ENCODE peak calls at places on chromosomes 5 and 9, in ten cellular contexts. One of them, this sample, is unnamed. For H3K4me1, the result is how much of the 10 kb centered on the place peaks cover.

GRCh38 chr9:4741365-4742031 is 496 bp upstream of the AK3 start:
- DNase-seq in transverse colon: peak
- DNase-seq in upper lobe of left lung: peak
- DNase-seq in tibial nerve: no peak
- DNase-seq in A549: no peak
- DNase-seq in heart left ventricle: peak
- DNase-seq in gastrocnemius medialis: peak
- DNase-seq in GM12878: no peak
- DNase-seq in body of pancreas: peak
- DNase-seq in HCT116: no peak
- DNase-seq in this sample: no peak

GRCh38 chr5:74196233-74196632 is 444.3 kb downstream of the ENC1 start:
- DNase-seq in transverse colon: no peak
- DNase-seq in upper lobe of left lung: no peak
- DNase-seq in tibial nerve: no peak
- DNase-seq in A549: no peak
- DNase-seq in heart left ventricle: no peak
- DNase-seq in gastrocnemius medialis: no peak
- DNase-seq in GM12878: peak
- DNase-seq in body of pancreas: no peak
- DNase-seq in HCT116: no peak
- DNase-seq in this sample: no peak

GRCh38 chr5:12214631-12215030 is 310.4 kb upstream of the CTNND2 start:
- DNase-seq in transverse colon: no peak
- DNase-seq in upper lobe of left lung: no peak
- DNase-seq in tibial nerve: no peak
- DNase-seq in A549: no peak
- DNase-seq in heart left ventricle: no peak
- DNase-seq in gastrocnemius medialis: no peak
- DNase-seq in GM12878: no peak
- DNase-seq in body of pancreas: no peak
- DNase-seq in HCT116: no peak
- DNase-seq in this sample: no peak

GRCh38 chr9:106707291-106707690 is 155.7 kb upstream of the ZNF462 start:
- DNase-seq in transverse colon: no peak
- DNase-seq in upper lobe of left lung: no peak
- DNase-seq in tibial nerve: no peak
- DNase-seq in A549: no peak
- DNase-seq in heart left ventricle: no peak
- DNase-seq in gastrocnemius medialis: no peak
- DNase-seq in GM12878: no peak
- DNase-seq in body of pancreas: no peak
- DNase-seq in HCT116: no peak
- DNase-seq in this sample: no peak

GRCh38 chr5:119435436-119436132 is 16.7 kb upstream of the HSD17B4 start:
- DNase-seq in transverse colon: peak
- DNase-seq in upper lobe of left lung: peak
- DNase-seq in tibial nerve: peak
- DNase-seq in A549: peak
- DNase-seq in heart left ventricle: peak
- DNase-seq in gastrocnemius medialis: peak
- DNase-seq in GM12878: peak
- DNase-seq in body of pancreas: peak
- DNase-seq in HCT116: no peak
- DNase-seq in this sample: no peak

GRCh38 chr5:83721878-83722779 is 1.5 kb upstream of the HAPLN1 start:
- DNase-seq in transverse colon: peak
- DNase-seq in upper lobe of left lung: peak
- DNase-seq in tibial nerve: peak
- DNase-seq in A549: peak
- DNase-seq in heart left ventricle: peak
- DNase-seq in gastrocnemius medialis: no peak
- DNase-seq in GM12878: no peak
- DNase-seq in body of pancreas: peak
- DNase-seq in HCT116: peak
- DNase-seq in this sample: no peak

GRCh38 chr5:153623906-153624765 is 133.7 kb downstream of the GRIA1 start:
- DNase-seq in transverse colon: no peak
- DNase-seq in upper lobe of left lung: no peak
- DNase-seq in tibial nerve: no peak
- DNase-seq in A549: no peak
- DNase-seq in heart left ventricle: no peak
- DNase-seq in gastrocnemius medialis: no peak
- DNase-seq in GM12878: no peak
- DNase-seq in body of pancreas: no peak
- DNase-seq in HCT116: no peak
- DNase-seq in this sample: no peak

GRCh38 chr9:77464591-77465125 is 183.5 kb downstream of the GNA14 start:
- DNase-seq in transverse colon: no peak
- DNase-seq in upper lobe of left lung: no peak
- DNase-seq in tibial nerve: no peak
- DNase-seq in A549: no peak
- DNase-seq in heart left ventricle: no peak
- DNase-seq in gastrocnemius medialis: no peak
- DNase-seq in GM12878: no peak
- DNase-seq in body of pancreas: no peak
- DNase-seq in HCT116: no peak
- DNase-seq in this sample: no peak

GRCh38 chr9:4048441-4048840 is 251.4 kb downstream of the GLIS3 start:
- DNase-seq in transverse colon: no peak
- DNase-seq in upper lobe of left lung: no peak
- DNase-seq in tibial nerve: no peak
- DNase-seq in A549: peak
- DNase-seq in heart left ventricle: no peak
- DNase-seq in gastrocnemius medialis: no peak
- DNase-seq in GM12878: no peak
- DNase-seq in body of pancreas: no peak
- DNase-seq in HCT116: no peak
- DNase-seq in this sample: no peak

GRCh38 chr9:6214903-6215302 is 704 bp upstream of the IL33 start:
- DNase-seq in transverse colon: no peak
- DNase-seq in upper lobe of left lung: no peak
- DNase-seq in tibial nerve: no peak
- DNase-seq in A549: no peak
- DNase-seq in heart left ventricle: no peak
- DNase-seq in gastrocnemius medialis: no peak
- DNase-seq in GM12878: no peak
- DNase-seq in body of pancreas: no peak
- DNase-seq in HCT116: no peak
- DNase-seq in this sample: no peak

GRCh38 chr5:81425569-81425968 is 31.6 kb upstream of the ACOT12 start:
- DNase-seq in transverse colon: no peak
- DNase-seq in upper lobe of left lung: no peak
- DNase-seq in tibial nerve: no peak
- DNase-seq in A549: peak
- DNase-seq in heart left ventricle: no peak
- DNase-seq in gastrocnemius medialis: no peak
- DNase-seq in GM12878: no peak
- DNase-seq in body of pancreas: no peak
- DNase-seq in HCT116: peak
- DNase-seq in this sample: no peak

GRCh38 chr5:55692509-55692908 is 19.6 kb downstream of the SLC38A9 start:
- DNase-seq in transverse colon: no peak
- DNase-seq in upper lobe of left lung: no peak
- DNase-seq in tibial nerve: no peak
- DNase-seq in A549: no peak
- DNase-seq in heart left ventricle: no peak
- DNase-seq in gastrocnemius medialis: no peak
- DNase-seq in GM12878: no peak
- DNase-seq in body of pancreas: no peak
- DNase-seq in HCT116: no peak
- DNase-seq in this sample: no peak

GRCh38 chr9:36039121-36039520 is 2.4 kb downstream of the RECK start:
- DNase-seq in transverse colon: no peak
- DNase-seq in upper lobe of left lung: no peak
- DNase-seq in tibial nerve: no peak
- DNase-seq in A549: no peak
- DNase-seq in heart left ventricle: no peak
- DNase-seq in gastrocnemius medialis: no peak
- DNase-seq in GM12878: no peak
- DNase-seq in body of pancreas: no peak
- DNase-seq in HCT116: no peak
- DNase-seq in this sample: no peak

GRCh38 chr9:36036253-36036779 is 397 bp upstream of the RECK start:
- DNase-seq in transverse colon: no peak
- DNase-seq in upper lobe of left lung: no peak
- DNase-seq in tibial nerve: no peak
- DNase-seq in A549: no peak
- DNase-seq in heart left ventricle: no peak
- DNase-seq in gastrocnemius medialis: no peak
- DNase-seq in GM12878: no peak
- DNase-seq in body of pancreas: no peak
- DNase-seq in HCT116: no peak
- DNase-seq in this sample: no peak

GRCh38 chr9:36037580-36038169 is 962 bp downstream of the RECK start:
- DNase-seq in transverse colon: no peak
- DNase-seq in upper lobe of left lung: no peak
- DNase-seq in tibial nerve: no peak
- DNase-seq in A549: peak
- DNase-seq in heart left ventricle: no peak
- DNase-seq in gastrocnemius medialis: no peak
- DNase-seq in GM12878: no peak
- DNase-seq in body of pancreas: no peak
- DNase-seq in HCT116: no peak
- DNase-seq in this sample: no peak

GRCh38 chr9:36034911-36035490 is 1.7 kb upstream of the RECK start:
- DNase-seq in transverse colon: no peak
- DNase-seq in upper lobe of left lung: no peak
- DNase-seq in tibial nerve: no peak
- DNase-seq in A549: no peak
- DNase-seq in heart left ventricle: no peak
- DNase-seq in gastrocnemius medialis: no peak
- DNase-seq in GM12878: no peak
- DNase-seq in body of pancreas: no peak
- DNase-seq in HCT116: no peak
- DNase-seq in this sample: no peak

DNA sequence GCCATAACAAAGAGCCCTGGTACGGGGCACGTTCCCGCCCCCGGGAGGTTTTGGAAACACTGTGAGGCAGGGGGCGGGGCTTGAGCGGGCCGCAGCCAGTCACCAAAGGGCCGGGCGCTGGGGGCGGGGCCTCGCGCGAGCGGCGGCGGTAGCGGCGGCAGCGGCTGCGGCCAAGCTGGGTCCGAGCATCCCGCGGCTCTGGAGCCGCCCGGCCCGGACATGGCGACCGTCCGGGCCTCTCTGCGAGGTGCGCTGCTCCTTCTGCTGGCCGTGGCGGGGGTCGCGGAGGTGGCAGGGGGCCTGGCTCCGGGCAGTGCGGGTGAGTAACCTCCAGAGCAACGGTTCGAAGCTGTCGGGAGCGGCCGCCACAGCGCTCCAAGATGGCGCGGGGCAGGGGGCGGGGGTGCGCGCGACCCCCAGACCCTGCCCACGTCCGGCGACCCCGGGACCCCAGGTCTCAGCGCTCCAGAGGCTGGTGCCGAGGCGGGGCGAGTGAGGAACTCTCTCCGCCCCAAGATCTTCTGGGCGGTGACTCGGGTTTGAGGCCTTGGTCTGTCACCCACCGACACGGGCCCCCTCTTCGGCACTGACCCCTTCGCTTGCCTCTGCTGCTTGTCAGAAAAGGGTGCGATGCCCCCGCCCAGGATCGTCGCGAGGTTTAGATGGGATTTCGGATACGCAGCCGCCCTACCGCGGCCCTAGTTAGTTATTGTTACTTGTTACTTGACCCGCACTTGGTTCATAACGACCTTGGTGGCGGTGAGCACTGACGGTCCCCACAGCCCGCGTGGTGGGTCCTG is at the start of gene RECK:
- DNase-seq in transverse colon: peak
- DNase-seq in upper lobe of left lung: peak
- DNase-seq in tibial nerve: peak
- DNase-seq in A549: peak
- DNase-seq in heart left ventricle: peak
- DNase-seq in gastrocnemius medialis: peak
- DNase-seq in GM12878: no peak
- DNase-seq in body of pancreas: peak
- DNase-seq in HCT116: peak
- DNase-seq in this sample: peak
- H3K4me1 ChIP-seq in transverse colon: under half
- H3K4me1 ChIP-seq in upper lobe of left lung: under half
- H3K4me1 ChIP-seq in tibial nerve: under half
- H3K4me1 ChIP-seq in A549: under half
- H3K4me1 ChIP-seq in heart left ventricle: under half
- H3K4me1 ChIP-seq in gastrocnemius medialis: under half
- H3K4me1 ChIP-seq in GM12878: under half
- H3K4me1 ChIP-seq in body of pancreas: under half
- H3K4me1 ChIP-seq in HCT116: under half
- H3K4me1 ChIP-seq in this sample: under half

DNA sequence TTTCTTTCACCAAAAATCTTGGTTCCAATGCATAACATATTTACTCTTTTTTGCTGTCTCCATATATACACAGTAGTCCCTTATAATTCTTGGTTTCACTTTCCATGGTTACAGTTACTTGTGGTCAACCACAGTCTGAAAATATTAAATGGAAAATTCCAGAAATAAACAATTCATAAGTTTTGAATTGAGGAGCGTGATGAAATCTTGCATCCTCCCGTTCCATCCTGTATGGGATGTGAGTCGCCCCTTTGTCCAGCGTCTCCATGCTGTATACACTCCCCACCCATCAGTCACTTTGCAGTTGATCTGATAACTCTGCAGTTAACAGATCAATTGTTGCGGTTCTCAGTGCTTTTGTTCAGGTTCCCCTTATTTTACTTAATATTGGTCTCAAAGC is 11.5 kb upstream of the FAF2 start:
- DNase-seq in transverse colon: no peak
- DNase-seq in upper lobe of left lung: no peak
- DNase-seq in tibial nerve: no peak
- DNase-seq in A549: no peak
- DNase-seq in heart left ventricle: no peak
- DNase-seq in gastrocnemius medialis: no peak
- DNase-seq in GM12878: no peak
- DNase-seq in body of pancreas: no peak
- DNase-seq in HCT116: no peak
- DNase-seq in this sample: no peak
- H3K4me3 ChIP-seq in transverse colon: no peak
- H3K4me3 ChIP-seq in upper lobe of left lung: no peak
- H3K4me3 ChIP-seq in tibial nerve: no peak
- H3K4me3 ChIP-seq in A549: no peak
- H3K4me3 ChIP-seq in heart left ventricle: no peak
- H3K4me3 ChIP-seq in gastrocnemius medialis: no peak
- H3K4me3 ChIP-seq in GM12878: no peak
- H3K4me3 ChIP-seq in body of pancreas: no peak
- H3K4me3 ChIP-seq in HCT116: no peak
- H3K4me3 ChIP-seq in this sample: no peak

GRCh38 chr5:157142317-157143126 is at the start of gene MED7:
- DNase-seq in transverse colon: peak
- DNase-seq in upper lobe of left lung: peak
- DNase-seq in tibial nerve: peak
- DNase-seq in A549: peak
- DNase-seq in heart left ventricle: peak
- DNase-seq in gastrocnemius medialis: peak
- DNase-seq in GM12878: peak
- DNase-seq in body of pancreas: peak
- DNase-seq in HCT116: peak
- DNase-seq in this sample: peak
- TF ChIP-seq POLR2A in transverse colon: peak
- TF ChIP-seq POLR2A in upper lobe of left lung: no peak
- TF ChIP-seq POLR2A in tibial nerve: peak
- TF ChIP-seq POLR2A in A549: peak
- TF ChIP-seq POLR2A in heart left ventricle: peak
- TF ChIP-seq POLR2A in gastrocnemius medialis: peak
- TF ChIP-seq POLR2A in GM12878: peak
- TF ChIP-seq POLR2A in body of pancreas: peak
- TF ChIP-seq POLR2A in HCT116: peak
- TF ChIP-seq POLR2A in this sample: peak

GRCh38 chr5:149294872-149295829 is 23.5 kb downstream of the AFAP1L1 start:
- DNase-seq in transverse colon: no peak
- DNase-seq in upper lobe of left lung: no peak
- DNase-seq in tibial nerve: no peak
- DNase-seq in A549: no peak
- DNase-seq in heart left ventricle: no peak
- DNase-seq in gastrocnemius medialis: no peak
- DNase-seq in GM12878: no peak
- DNase-seq in body of pancreas: no peak
- DNase-seq in HCT116: no peak
- DNase-seq in this sample: no peak
- H3K4me1 ChIP-seq in transverse colon: under half
- H3K4me1 ChIP-seq in upper lobe of left lung: half or more
- H3K4me1 ChIP-seq in tibial nerve: under half
- H3K4me1 ChIP-seq in A549: under half
- H3K4me1 ChIP-seq in heart left ventricle: half or more
- H3K4me1 ChIP-seq in gastrocnemius medialis: half or more
- H3K4me1 ChIP-seq in GM12878: under half
- H3K4me1 ChIP-seq in body of pancreas: under half
- H3K4me1 ChIP-seq in HCT116: under half
- H3K4me1 ChIP-seq in this sample: under half